ENCODE peak calls at places on chromosome 15, in six cellular contexts. R, W, J, Q, M and Z are unnamed samples.
A peak's percentile ranks its signal among the peaks of the same experiment; 100 is the strongest.

GRCh38 chr15:76336254-76337046 is at the start of gene ISL2:
- ATAC-seq in Q (no peak), J (peak; percentile 32), W (peak; percentile 61), R (peak; percentile 62), M (no peak), Z (peak; percentile 74)

GRCh38 chr15:27648359-27648758 is 450.8 kb downstream of the OCA2 start:
- ATAC-seq in W (no peak), J (no peak), Q (no peak), M (no peak), R (no peak), Z (no peak)

GRCh38 chr15:68980786-68981185 is 33.7 kb upstream of the NOX5 start:
- ATAC-seq in W (no peak), R (no peak), M (no peak), J (no peak), Q (no peak), Z (no peak)

GRCh38 chr15:60568301-60568742 is 89.4 kb upstream of the ICE2 start:
- ATAC-seq in R (no peak), M (no peak), W (peak; percentile 17), Q (no peak), J (no peak), Z (peak; percentile 93)

GRCh38 chr15:83846847-83847246 is 192.9 kb downstream of the ADAMTSL3 start:
- ATAC-seq in J (no peak), R (no peak), W (no peak), Q (no peak), M (no peak), Z (no peak)

GRCh38 chr15:40060241-40060961 is 21.4 kb upstream of the SRP14 start:
- ATAC-seq in M (no peak), W (no peak), J (no peak), R (no peak), Q (no peak), Z (no peak)

GRCh38 chr15:66961407-66961884 is 104.0 kb upstream of the SMAD3 start:
- ATAC-seq in J (no peak), M (no peak), W (no peak), Q (no peak), R (no peak), Z (no peak)

GRCh38 chr15:68356778-68357177 is 75.2 kb downstream of the ITGA11 start:
- ATAC-seq in J (no peak), R (no peak), Q (no peak), M (no peak), W (no peak), Z (no peak)

GRCh38 chr15:44489464-44489863 is 47.5 kb upstream of the EIF3J start:
- ATAC-seq in W (peak; percentile 92), R (peak; percentile 94), M (no peak), J (no peak), Q (peak; percentile 79), Z (no peak)

GRCh38 chr15:58677426-58677825 is 72.1 kb downstream of the ADAM10 start:
- ATAC-seq in R (no peak), W (no peak), M (no peak), Q (no peak), J (no peak), Z (no peak)

GRCh38 chr15:78224024-78224413 is 10.3 kb downstream of the ACSBG1 start:
- ATAC-seq in M (no peak), J (no peak), Q (no peak), W (no peak), R (no peak), Z (no peak)

GRCh38 chr15:31021067-31021665 is 29.7 kb upstream of the MTMR10 start:
- ATAC-seq in Q (no peak), R (no peak), J (no peak), M (no peak), W (no peak), Z (peak; percentile 71)

GRCh38 chr15:98530570-98530969 is 117.8 kb upstream of the IGF1R start:
- ATAC-seq in M (no peak), W (no peak), J (no peak), R (peak; percentile 93), Q (no peak), Z (peak; percentile 88)

GRCh38 chr15:48507416-48508065 is 138.0 kb downstream of the FBN1 start:
- ATAC-seq in M (no peak), Q (no peak), R (peak; percentile 50), W (peak; percentile 37), J (peak; percentile 62), Z (peak; percentile 59)

GRCh38 chr15:63348392-63348791 is 33.3 kb downstream of the CA12 start:
- ATAC-seq in R (no peak), J (peak; percentile 65), M (no peak), Q (peak; percentile 47), W (no peak), Z (no peak)

GRCh38 chr15:66751579-66751978 is 49.5 kb downstream of the SMAD6 start:
- ATAC-seq in M (no peak), R (no peak), W (peak; percentile 68), J (no peak), Q (no peak), Z (peak; percentile 18)

GRCh38 chr15:71529353-71529752 is 281.0 kb upstream of the NR2E3 start:
- ATAC-seq in M (no peak), W (no peak), J (peak; percentile 49), Q (no peak), R (no peak), Z (no peak)

GRCh38 chr15:97961067-97961954 is 808 bp downstream of the ARRDC4 start:
- ATAC-seq in M (no peak), Q (no peak), W (no peak), J (peak; percentile 4), R (peak; percentile 1), Z (peak; percentile 2)

GRCh38 chr15:65423977-65424679 is 1.4 kb upstream of the IGDCC4 start:
- ATAC-seq in J (no peak), M (no peak), Q (peak; percentile 25), W (no peak), R (no peak), Z (no peak)

GRCh38 chr15:39623550-39623931 is 42.7 kb downstream of the THBS1 start:
- ATAC-seq in W (peak; percentile 87), J (no peak), Q (no peak), M (peak; percentile 71), R (peak; percentile 88), Z (peak; percentile 89)

GRCh38 chr15:76181705-76182107 is 121.9 kb downstream of the TMEM266 start:
- ATAC-seq in W (peak; percentile 81), Q (no peak), R (peak; percentile 92), J (no peak), M (peak; percentile 44), Z (peak; percentile 82)

GRCh38 chr15:64423970-64424369 is 36.3 kb downstream of the TRIP4 start:
- ATAC-seq in W (no peak), M (no peak), R (no peak), Q (no peak), J (no peak), Z (peak; percentile 45)